ENCODE peak calls at places on chromosomes 1 and 21, in six cellular contexts. F is fibroblast of lung, S is GM20000, J is fibroblast of the aortic adventitia, M is AG10803, V is progenitor cell of endocrine pancreas. R is an unnamed sample.

GRCh38 chr1:212186427-212187207 is 98.6 kb upstream of the PPP2R5A start:
- DNase-seq in F (no peak), S (peak), J (peak), M (no peak), V (no peak), R (no peak)

GRCh38 chr1:31374511-31375196 is 1.8 kb upstream of the FABP3 start:
- DNase-seq in F (peak), S (no peak), J (peak), M (peak), V (no peak), R (no peak)

GRCh38 chr1:93120614-93121013 is 41.5 kb downstream of the MTF2 start:
- DNase-seq in F (no peak), S (no peak), J (no peak), M (no peak), V (no peak), R (no peak)

GRCh38 chr1:236129315-236129714 is 13.0 kb upstream of the GPR137B start:
- DNase-seq in F (no peak), S (no peak), J (no peak), M (no peak), V (no peak), R (no peak)

GRCh38 chr1:206672844-206673758 is 11.6 kb upstream of the MAPKAPK2 start:
- DNase-seq in F (peak), S (no peak), J (peak), M (peak), V (no peak), R (no peak)

GRCh38 chr1:85394130-85394529 is 70.8 kb downstream of the DDAH1 start:
- DNase-seq in F (no peak), S (no peak), J (no peak), M (no peak), V (no peak), R (no peak)

GRCh38 chr1:55504306-55504706 is 289.1 kb upstream of the USP24 start:
- DNase-seq in F (peak), S (no peak), J (peak), M (no peak), V (no peak), R (no peak)

GRCh38 chr1:79042117-79042516 is 35.6 kb upstream of the ADGRL4 start:
- DNase-seq in F (peak), S (peak), J (peak), M (peak), V (no peak), R (no peak)

GRCh38 chr1:205973377-205974232 is 29.6 kb downstream of the RAB7B start:
- DNase-seq in F (no peak), S (no peak), J (no peak), M (no peak), V (no peak), R (no peak)

GRCh38 chr1:171801395-171801990 is 20.0 kb downstream of the METTL13 start:
- DNase-seq in F (peak), S (peak), J (peak), M (peak), V (no peak), R (peak)

GRCh38 chr21:39386194-39386593 is 37.3 kb upstream of the HMGN1 start:
- DNase-seq in F (no peak), S (peak), J (peak), M (no peak), V (no peak), R (no peak)

GRCh38 chr21:29928537-29928936 is 11.3 kb downstream of the GRIK1 start:
- DNase-seq in F (no peak), S (no peak), J (no peak), M (no peak), V (no peak), R (no peak)

GRCh38 chr1:185789846-185790735 is 55.9 kb downstream of the HMCN1 start:
- DNase-seq in F (peak), S (no peak), J (peak), M (peak), V (no peak), R (no peak)

GRCh38 chr1:8871965-8872399 is 6.5 kb downstream of the ENO1 start:
- DNase-seq in F (peak), S (no peak), J (no peak), M (no peak), V (no peak), R (no peak)

GRCh38 chr1:56469640-56470371 is 109.6 kb downstream of the PLPP3 start:
- DNase-seq in F (peak), S (no peak), J (peak), M (peak), V (no peak), R (no peak)

GRCh38 chr1:228938248-228938891 is 203.1 kb downstream of the RHOU start:
- DNase-seq in F (no peak), S (no peak), J (no peak), M (no peak), V (no peak), R (no peak)

GRCh38 chr1:3530931-3531818 is 76.7 kb downstream of the ARHGEF16 start:
- DNase-seq in F (peak), S (no peak), J (peak), M (peak), V (peak), R (no peak)

GRCh38 chr21:20647603-20648002 is 350.6 kb upstream of the NCAM2 start:
- DNase-seq in F (peak), S (no peak), J (peak), M (no peak), V (no peak), R (no peak)

GRCh38 chr1:16013220-16013907 is 4.5 kb downstream of the HSPB7 start:
- DNase-seq in F (peak), S (peak), J (peak), M (peak), V (peak), R (no peak)

GRCh38 chr1:213666113-213666512 is 321.7 kb upstream of the PROX1 start:
- DNase-seq in F (no peak), S (no peak), J (no peak), M (no peak), V (no peak), R (no peak)

GRCh38 chr1:7629465-7630195 is 141.5 kb upstream of the VAMP3 start:
- DNase-seq in F (no peak), S (no peak), J (no peak), M (no peak), V (no peak), R (no peak)

GRCh38 chr1:224799083-224799482 is 130.4 kb upstream of the DNAH14 start:
- DNase-seq in F (no peak), S (no peak), J (no peak), M (no peak), V (no peak), R (no peak)

GRCh38 chr1:157916895-157917294 is 75.3 kb upstream of the CD5L start:
- DNase-seq in F (no peak), S (no peak), J (no peak), M (no peak), V (no peak), R (no peak)

GRCh38 chr1:53066433-53066832 is 4.4 kb downstream of the PODN start:
- DNase-seq in F (no peak), S (no peak), J (no peak), M (no peak), V (no peak), R (no peak)

GRCh38 chr1:44616284-44616990 is 57.8 kb downstream of the TMEM53 start:
- DNase-seq in F (no peak), S (peak), J (no peak), M (no peak), V (no peak), R (no peak)

GRCh38 chr1:228548788-228549187 is 61.6 kb downstream of the RNF187 start:
- DNase-seq in F (no peak), S (no peak), J (no peak), M (no peak), V (no peak), R (no peak)

GRCh38 chr1:208088319-208088718 is 155.9 kb downstream of the PLXNA2 start:
- DNase-seq in F (peak), S (no peak), J (no peak), M (no peak), V (no peak), R (no peak)

GRCh38 chr1:166920561-166921475 is 44.8 kb upstream of the TADA1 start:
- DNase-seq in F (no peak), S (peak), J (no peak), M (no peak), V (peak), R (no peak)

GRCh38 chr1:5965586-5966131 is 26.6 kb downstream of the NPHP4 start:
- DNase-seq in F (no peak), S (no peak), J (no peak), M (no peak), V (no peak), R (no peak)

GRCh38 chr21:46120301-46121285 is 22.7 kb downstream of the COL6A2 start:
- DNase-seq in F (no peak), S (no peak), J (no peak), M (no peak), V (peak), R (no peak)

GRCh38 chr21:29105218-29105617 is 25.2 kb upstream of the MAP3K7CL start:
- DNase-seq in F (peak), S (no peak), J (peak), M (no peak), V (no peak), R (no peak)

GRCh38 chr1:155569988-155570592 is 7.5 kb upstream of the ASH1L start:
- DNase-seq in F (peak), S (no peak), J (peak), M (peak), V (no peak), R (no peak)

GRCh38 chr1:161082996-161083742 is 6.2 kb downstream of the NECTIN4 start:
- DNase-seq in F (peak), S (no peak), J (peak), M (peak), V (peak), R (no peak)

GRCh38 chr1:22143065-22143514 is at the start of gene WNT4:
- DNase-seq in F (peak), S (peak), J (no peak), M (peak), V (peak), R (no peak)
- TF ChIP-seq CTCF in F (no peak), S (peak), J (no peak), M (no peak), V (peak), R (no peak)

DNA sequence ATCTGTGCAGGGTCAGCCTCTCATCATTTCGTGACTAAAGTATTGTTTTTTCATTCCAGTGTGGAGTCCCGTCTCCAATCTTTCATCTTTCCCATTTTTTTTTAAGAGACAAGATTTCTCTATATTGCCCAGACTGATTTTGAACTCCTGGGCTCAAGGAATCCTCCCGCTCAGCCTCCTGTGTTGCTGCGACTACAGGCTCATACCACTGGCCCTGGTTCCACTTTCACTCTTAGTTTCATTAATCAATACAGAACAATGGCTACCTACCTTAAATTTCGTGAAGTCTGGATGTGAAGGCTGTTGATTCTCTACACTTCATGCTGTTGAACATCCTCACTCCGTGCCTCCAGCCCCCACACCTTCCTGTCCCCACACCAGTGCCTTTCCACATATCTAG is 97.7 kb upstream of the GREM2 start:
- DNase-seq in F (no peak), S (no peak), J (no peak), M (no peak), V (no peak), R (no peak)
- TF ChIP-seq CTCF in F (no peak), S (no peak), J (no peak), M (no peak), V (no peak), R (no peak)

GRCh38 chr1:14095001-14095400 is 395.0 kb downstream of the PRDM2 start:
- DNase-seq in F (peak), S (peak), J (peak), M (peak), V (no peak), R (no peak)
- TF ChIP-seq CTCF in F (peak), S (peak), J (peak), M (peak), V (peak), R (peak)

GRCh38 chr1:220092694-220093093 is 1.2 kb upstream of the IARS2 start:
- DNase-seq in F (no peak), S (no peak), J (no peak), M (no peak), V (no peak), R (no peak)

GRCh38 chr1:220093361-220094015 is 444 bp upstream of the IARS2 start:
- DNase-seq in F (no peak), S (peak), J (no peak), M (no peak), V (no peak), R (no peak)

GRCh38 chr1:220084460-220084859 is 5.1 kb downstream of the BPNT1 start:
- DNase-seq in F (no peak), S (no peak), J (no peak), M (no peak), V (no peak), R (no peak)

GRCh38 chr1:220094016-220094911 is at the start of gene IARS2:
- DNase-seq in F (peak), S (peak), J (peak), M (peak), V (peak), R (peak)

GRCh38 chr1:220089650-220090556 is at the start of gene BPNT1:
- DNase-seq in F (peak), S (peak), J (peak), M (peak), V (peak), R (peak)
- TF ChIP-seq CTCF in F (no peak), S (no peak), J (no peak), M (no peak), V (peak), R (no peak)

DNA sequence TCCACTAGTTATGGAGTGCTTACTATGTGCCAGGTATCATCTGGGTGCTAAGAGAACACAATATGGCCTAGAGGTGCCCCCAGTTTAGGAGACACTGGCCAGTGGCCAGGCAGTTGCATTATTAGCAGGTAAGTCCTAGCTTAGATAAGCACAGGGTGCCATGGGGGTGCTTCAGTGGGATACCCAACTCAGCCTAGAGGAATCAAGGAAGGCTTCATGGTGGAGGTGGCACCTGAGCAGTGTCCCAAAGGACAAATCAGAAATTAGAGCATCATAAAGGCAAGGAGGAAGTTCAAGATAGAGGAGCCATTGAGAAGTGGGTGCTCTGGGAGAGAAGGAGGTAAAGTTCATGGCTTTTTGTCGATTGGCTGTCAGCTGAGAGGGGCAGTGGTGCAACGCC is 31.9 kb upstream of the PKP1 start:
- DNase-seq in F (no peak), S (no peak), J (no peak), M (no peak), V (no peak), R (no peak)
- TF ChIP-seq CTCF in F (no peak), S (no peak), J (no peak), M (no peak), V (no peak), R (no peak)

DNA sequence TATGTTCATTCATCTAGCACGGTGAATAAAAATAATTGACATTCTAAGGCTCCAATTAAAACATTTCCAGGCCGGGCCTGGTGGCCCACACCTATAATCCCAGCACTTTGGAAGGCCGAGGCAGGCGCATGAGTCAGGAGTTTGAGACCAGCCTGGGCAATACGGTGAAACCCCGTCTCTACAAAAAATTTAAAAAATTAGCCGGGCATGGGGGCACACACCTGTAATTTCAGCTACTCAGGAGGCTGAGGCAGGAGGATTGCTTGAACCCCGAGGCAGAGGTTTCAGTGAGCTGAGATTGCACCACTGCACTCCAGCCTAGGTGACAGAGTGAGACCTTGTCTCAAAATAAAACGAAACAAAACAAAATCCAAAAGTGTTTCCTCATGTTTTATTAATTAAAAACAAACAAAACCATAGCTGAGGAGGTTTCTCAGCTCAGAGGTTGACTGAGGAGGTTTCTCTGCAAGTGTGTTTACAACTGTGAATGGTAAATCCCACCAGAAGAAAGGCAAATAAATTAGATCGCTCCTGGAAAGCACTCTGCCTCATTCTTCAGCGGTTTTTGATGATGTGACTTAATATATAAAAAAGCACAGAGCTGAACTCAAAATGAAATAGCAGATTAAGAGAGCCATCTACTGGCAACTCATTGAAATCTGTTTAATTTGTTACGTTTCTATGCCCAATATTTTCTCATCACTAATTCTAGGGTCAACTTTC is 37.7 kb upstream of the ATG4C start:
- DNase-seq in F (peak), S (peak), J (peak), M (peak), V (no peak), R (no peak)
- TF ChIP-seq CTCF in F (peak), S (no peak), J (peak), M (peak), V (peak), R (peak)

GRCh38 chr1:12184008-12184681 is 17.4 kb downstream of the TNFRSF1B start:
- DNase-seq in F (peak), S (no peak), J (peak), M (peak), V (no peak), R (no peak)
- TF ChIP-seq CTCF in F (peak), S (no peak), J (peak), M (peak), V (no peak), R (no peak)

DNA sequence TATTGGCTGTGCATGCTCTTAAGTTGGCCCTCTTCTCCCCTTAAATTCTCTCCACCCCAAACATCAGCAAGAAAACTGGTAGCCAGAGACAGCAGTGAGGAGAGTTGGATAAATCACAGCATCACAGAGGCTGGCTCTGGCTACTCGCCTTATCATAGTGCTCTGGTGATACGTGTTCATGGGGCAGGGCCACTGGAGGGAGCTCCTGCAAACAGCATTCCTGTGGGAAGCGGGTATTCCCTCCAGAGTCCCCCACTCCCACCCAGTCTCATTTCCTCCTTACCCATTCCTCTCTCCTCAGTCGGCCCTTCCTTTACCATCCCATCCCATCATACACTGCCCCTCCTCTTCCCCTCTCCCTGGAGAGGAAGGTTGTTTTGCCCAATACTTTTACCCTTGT is 7.1 kb downstream of the NHLH2 start:
- DNase-seq in F (no peak), S (no peak), J (no peak), M (no peak), V (no peak), R (no peak)
- TF ChIP-seq CTCF in F (no peak), S (no peak), J (no peak), M (no peak), V (peak), R (peak)

R was measured in D721Med.